ENCODE peak calls at places on chromosome 1, in six cellular contexts. T is thoracic aorta, I is ureter, J is HFF-Myc, V is breast epithelium, P is T-helper 22 cell. W is an unnamed sample.

GRCh38 chr1:227786673-227787512 is 28.6 kb upstream of the PRSS38 start:
- DNase-seq in I (peak), V (no peak), T (no peak), J (no peak), P (no peak), W (no peak)

GRCh38 chr1:152049291-152050073 is 12.7 kb upstream of the S100A11 start:
- DNase-seq in V (no peak), P (no peak), J (no peak), T (no peak), I (no peak), W (peak)

GRCh38 chr1:50930965-50931737 is 28.9 kb downstream of the FAF1 start:
- DNase-seq in J (no peak), P (no peak), V (no peak), I (no peak), T (no peak), W (peak)

GRCh38 chr1:186680031-186681012 is at the start of gene PTGS2:
- DNase-seq in J (peak), I (peak), P (no peak), T (peak), V (peak), W (peak)

GRCh38 chr1:109723351-109723750 is 11.3 kb downstream of the GSTM5 start:
- DNase-seq in V (no peak), T (no peak), P (no peak), J (no peak), I (no peak), W (no peak)

GRCh38 chr1:61481313-61481712 is 243.6 kb downstream of the TM2D1 start:
- DNase-seq in J (no peak), T (no peak), P (no peak), I (no peak), V (no peak), W (no peak)

GRCh38 chr1:201216395-201217085 is 25.9 kb downstream of the IGFN1 start:
- DNase-seq in J (no peak), I (peak), T (no peak), V (no peak), P (no peak), W (no peak)

GRCh38 chr1:189597083-189597482 is 880.6 kb downstream of the BRINP3 start:
- DNase-seq in J (no peak), T (no peak), I (no peak), V (no peak), P (no peak), W (no peak)

GRCh38 chr1:95583811-95584210 is 349.8 kb downstream of the RWDD3 start:
- DNase-seq in T (no peak), V (no peak), J (no peak), I (no peak), P (no peak), W (no peak)

GRCh38 chr1:24931481-24932221 is 1.6 kb upstream of the RUNX3 start:
- DNase-seq in V (no peak), P (no peak), J (no peak), I (no peak), T (no peak), W (no peak)

W was measured in fibroblast of mammary gland.